ENCODE peak calls at places on chromosomes 12 and 14, in nine cellular contexts. O, C, Q, B, N, S, V, E and Y are unnamed samples.

GRCh38 chr14:104460920-104461651 is 118.5 kb upstream of the C14orf180 start:
- DNase-seq in Q (peak; percentile 12), N (no peak), V (no peak), S (no peak), O (no peak), C (no peak), B (no peak), E (no peak), Y (no peak)

GRCh38 chr14:52695481-52696091 is at the start of gene ERO1A:
- DNase-seq in Q (peak; percentile 83), E (peak; percentile 52), B (peak; percentile 91), S (peak; percentile 61), N (peak; percentile 90), O (peak; percentile 66), V (no peak), C (peak; percentile 84), Y (peak; percentile 82)

GRCh38 chr12:89690925-89691324 is 17.7 kb downstream of the ATP2B1 start:
- DNase-seq in Q (no peak), V (no peak), B (no peak), E (no peak), O (no peak), C (no peak), N (no peak), S (no peak), Y (no peak)

GRCh38 chr12:108842364-108842763 is 15.0 kb downstream of the SSH1 start:
- DNase-seq in V (no peak), B (no peak), E (no peak), C (no peak), O (no peak), N (no peak), S (no peak), Q (no peak), Y (no peak)

GRCh38 chr14:36580856-36581831 is 1.3 kb downstream of the NKX2-8 start:
- DNase-seq in O (peak; percentile 45), C (peak; percentile 22), E (no peak), V (no peak), N (no peak), S (no peak), B (no peak), Q (no peak), Y (peak; percentile 39)

GRCh38 chr12:26126340-26127284 is 1.8 kb upstream of the BHLHE41 start:
- DNase-seq in C (peak; percentile 90), B (peak; percentile 96), S (peak; percentile 66), N (peak; percentile 90), Q (peak; percentile 88), V (no peak), O (peak; percentile 78), E (no peak), Y (peak; percentile 68)

GRCh38 chr12:15151141-15152091 is 69.8 kb downstream of the RERG start:
- DNase-seq in B (no peak), V (no peak), O (no peak), S (no peak), E (no peak), N (no peak), C (no peak), Q (no peak), Y (peak; percentile 15)

GRCh38 chr14:104314251-104314941 is 176.0 kb downstream of the KIF26A start:
- DNase-seq in O (no peak), S (no peak), E (no peak), C (no peak), N (no peak), V (no peak), B (peak; percentile 59), Q (no peak), Y (no peak)

GRCh38 chr14:23362200-23362599 is 2.8 kb downstream of the EFS start:
- DNase-seq in N (no peak), B (no peak), V (peak; percentile 54), S (no peak), E (no peak), Q (no peak), O (no peak), C (no peak), Y (no peak)
- TF ChIP-seq CTCF in N (no peak), B (no peak), V (peak; percentile 73), S (peak; percentile 43), E (peak; percentile 35), Q (no peak), O (no peak), C (no peak), Y (no peak)

GRCh38 chr12:62724947-62725447 is 210.0 kb downstream of the PPM1H start:
- DNase-seq in E (peak; percentile 97), S (no peak), B (no peak), Q (peak; percentile 58), O (peak; percentile 71), N (no peak), C (no peak), V (peak; percentile 99), Y (no peak)

GRCh38 chr12:62726471-62726980 is 208.4 kb downstream of the PPM1H start:
- DNase-seq in E (no peak), S (no peak), N (no peak), V (peak; percentile 91), Q (no peak), O (no peak), B (no peak), C (no peak), Y (no peak)

GRCh38 chr12:62724285-62724684 is 210.7 kb downstream of the PPM1H start:
- DNase-seq in C (no peak), Q (no peak), O (no peak), B (no peak), V (no peak), E (no peak), N (no peak), S (no peak), Y (no peak)

GRCh38 chr12:62722971-62723680 is 211.8 kb downstream of the PPM1H start:
- DNase-seq in E (no peak), S (no peak), V (no peak), N (no peak), C (no peak), O (no peak), B (no peak), Q (no peak), Y (no peak)

DNA sequence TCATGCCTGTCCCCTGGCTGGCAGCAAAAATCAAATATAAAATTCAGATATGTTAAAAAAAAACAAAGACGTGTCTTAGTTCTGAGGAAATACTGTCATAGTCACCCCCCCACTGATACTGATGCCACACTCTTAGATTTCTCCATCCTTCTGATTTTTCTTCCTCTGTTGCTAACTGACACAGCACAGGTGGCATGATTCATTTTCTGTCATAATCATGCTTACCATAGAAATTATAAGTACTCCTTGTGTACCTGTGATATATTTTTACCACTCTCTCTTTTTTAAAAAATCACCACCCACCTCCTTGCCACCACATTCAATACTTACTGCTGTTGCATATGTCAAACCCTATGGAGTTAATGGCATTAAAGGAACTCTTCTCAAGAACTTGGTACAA is 209.2 kb downstream of the PPM1H start:
- DNase-seq in C (no peak), V (no peak), O (no peak), Q (no peak), N (no peak), S (no peak), B (no peak), E (no peak), Y (no peak)
- TF ChIP-seq CTCF in C (no peak), V (no peak), O (no peak), Q (no peak), N (no peak), S (no peak), B (no peak), E (no peak), Y (no peak)

GRCh38 chr12:112179341-112179740 is 54.0 kb downstream of the TRAFD1 start:
- DNase-seq in E (no peak), O (no peak), S (no peak), Q (no peak), C (no peak), V (no peak), N (no peak), B (peak; percentile 52), Y (no peak)

GRCh38 chr12:112178796-112179195 is 53.4 kb downstream of the TRAFD1 start:
- DNase-seq in V (no peak), Q (no peak), S (no peak), E (no peak), C (no peak), N (no peak), O (no peak), B (peak; percentile 60), Y (no peak)

GRCh38 chr12:112182499-112182898 is 57.1 kb downstream of the TRAFD1 start:
- DNase-seq in B (peak; percentile 46), E (no peak), Q (no peak), V (no peak), S (peak; percentile 41), N (no peak), C (no peak), O (no peak), Y (peak; percentile 56)

GRCh38 chr12:112180422-112180821 is 55.1 kb downstream of the TRAFD1 start:
- DNase-seq in S (no peak), O (no peak), N (no peak), V (no peak), B (peak; percentile 27), C (no peak), E (no peak), Q (no peak), Y (no peak)

DNA sequence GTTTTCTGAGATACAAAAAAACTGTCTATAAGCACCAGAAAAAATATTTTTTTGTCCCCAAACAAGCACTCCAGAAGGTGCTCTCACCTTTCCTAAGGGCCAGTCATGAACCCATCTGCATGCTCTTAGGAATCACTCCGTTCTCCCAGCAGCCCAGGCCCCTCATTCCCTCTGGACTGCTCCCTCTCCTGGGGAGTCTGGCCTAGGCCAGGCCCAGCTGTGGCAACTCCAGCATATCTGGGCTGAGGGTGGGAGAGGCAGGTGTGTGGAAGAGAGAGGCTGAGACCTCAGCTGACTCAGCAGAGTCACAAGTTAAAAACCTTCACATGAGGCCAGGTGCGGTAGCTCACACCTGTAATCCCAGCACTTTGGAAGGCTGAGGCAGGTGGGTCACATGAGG is 54.6 kb downstream of the TRAFD1 start:
- DNase-seq in Q (no peak), O (no peak), S (no peak), V (no peak), C (no peak), N (no peak), E (no peak), B (no peak), Y (no peak)
- TF ChIP-seq CTCF in Q (no peak), O (no peak), S (no peak), V (no peak), C (no peak), N (no peak), E (no peak), B (no peak), Y (no peak)

GRCh38 chr14:35404496-35405303 is at the start of gene NFKBIA:
- DNase-seq in C (peak; percentile 92), O (peak; percentile 79), B (peak; percentile 96), V (no peak), S (peak; percentile 73), E (no peak), N (peak; percentile 94), Q (peak; percentile 93), Y (peak; percentile 88)

GRCh38 chr14:35406090-35406489 is 1.5 kb upstream of the NFKBIA start:
- DNase-seq in N (no peak), C (no peak), B (no peak), O (no peak), S (no peak), V (no peak), Q (no peak), E (no peak), Y (no peak)

GRCh38 chr14:35408026-35408425 is 3.5 kb upstream of the NFKBIA start:
- DNase-seq in C (no peak), N (no peak), Q (no peak), E (no peak), B (peak; percentile 40), S (no peak), O (no peak), V (no peak), Y (no peak)

GRCh38 chr14:35405304-35405996 is 901 bp upstream of the NFKBIA start:
- DNase-seq in V (no peak), O (no peak), E (no peak), S (no peak), B (peak; percentile 79), N (no peak), C (no peak), Q (peak; percentile 56), Y (no peak)

GRCh38 chr14:35406811-35407630 is 2.5 kb upstream of the NFKBIA start:
- DNase-seq in C (no peak), V (no peak), O (peak; percentile 86), B (peak; percentile 70), S (no peak), N (no peak), E (no peak), Q (no peak), Y (no peak)
- TF ChIP-seq CTCF in C (peak; percentile 91), V (peak; percentile 85), O (peak; percentile 89), B (peak; percentile 85), S (peak; percentile 86), N (peak; percentile 80), E (peak; percentile 81), Q (peak; percentile 83), Y (peak; percentile 82)